ENCODE peak calls at places on chromosomes 6 and 20, in nine cellular contexts. C is substantia nigra; U is neuronal stem cell; G is GM23338; N is psoas muscle; V is tibial artery; J is CD4-positive, alpha-beta T cell; M is suprapubic skin; Y is small intestine. D is an unnamed sample.

GRCh38 chr6:14384175-14384949 is 266.8 kb downstream of the CD83 start:
- DNase-seq in V (no peak), J (no peak), Y (peak; percentile 18), U (no peak), G (no peak), M (no peak), C (no peak), N (no peak), D (no peak)

GRCh38 chr6:131948221-131948661 is 2.9 kb downstream of the CCN2 start:
- DNase-seq in U (no peak), J (no peak), G (no peak), Y (no peak), M (no peak), V (no peak), N (no peak), C (no peak), D (no peak)

GRCh38 chr6:169846286-169847056 is 95.0 kb downstream of the ERMARD start:
- DNase-seq in C (no peak), Y (no peak), G (no peak), V (peak; percentile 13), U (no peak), M (no peak), N (no peak), J (no peak), D (no peak)

GRCh38 chr6:41561386-41561785 is 15.2 kb downstream of the FOXP4 start:
- DNase-seq in G (no peak), C (no peak), M (no peak), N (no peak), J (no peak), V (no peak), U (no peak), Y (no peak), D (no peak)

GRCh38 chr20:13259921-13260320 is 38.8 kb downstream of the ISM1 start:
- DNase-seq in V (no peak), M (no peak), U (no peak), J (no peak), Y (no peak), G (no peak), C (no peak), N (no peak), D (no peak)

GRCh38 chr6:149961728-149962425 is 1.9 kb upstream of the ULBP1 start:
- DNase-seq in J (no peak), G (peak; percentile 70), N (no peak), V (no peak), U (no peak), M (peak; percentile 54), Y (no peak), C (no peak), D (no peak)

GRCh38 chr6:91081452-91082067 is 494.7 kb upstream of the MAP3K7 start:
- DNase-seq in V (no peak), J (no peak), U (peak; percentile 50), Y (peak; percentile 58), G (peak; percentile 84), C (peak; percentile 18), N (no peak), M (no peak), D (no peak)

GRCh38 chr20:57461726-57462125 is 63.2 kb downstream of the CTCFL start:
- DNase-seq in C (no peak), U (no peak), V (no peak), J (no peak), Y (no peak), M (no peak), N (no peak), G (no peak), D (no peak)

GRCh38 chr20:44780226-44780625 is 30.1 kb downstream of the RIMS4 start:
- DNase-seq in V (no peak), N (no peak), U (peak; percentile 72), J (peak; percentile 43), G (peak; percentile 83), M (no peak), C (no peak), Y (peak; percentile 20), D (no peak)

GRCh38 chr6:147046131-147046530 is 158.1 kb upstream of the STXBP5 start:
- DNase-seq in Y (no peak), M (no peak), U (no peak), G (no peak), J (no peak), C (no peak), V (no peak), N (no peak), D (no peak)

GRCh38 chr20:47035191-47035590 is 140.5 kb downstream of the EYA2 start:
- DNase-seq in Y (no peak), G (no peak), U (no peak), C (no peak), N (no peak), V (no peak), M (no peak), J (no peak), D (no peak)

GRCh38 chr6:166494757-166495486 is 91.6 kb downstream of the RAMACL start:
- DNase-seq in C (peak; percentile 73), G (no peak), U (peak; percentile 5), J (no peak), M (peak; percentile 78), N (no peak), V (no peak), Y (no peak), D (peak; percentile 26)

GRCh38 chr6:35063701-35064507 is 77.2 kb downstream of the TCP11 start:
- DNase-seq in Y (no peak), C (no peak), M (no peak), N (no peak), U (no peak), V (no peak), J (no peak), G (no peak), D (no peak)

GRCh38 chr6:49906511-49906910 is 40.2 kb upstream of the CRISP1 start:
- DNase-seq in C (no peak), M (no peak), J (no peak), Y (no peak), U (no peak), G (no peak), V (no peak), N (peak; percentile 59), D (no peak)

GRCh38 chr6:49898904-49899566 is 32.7 kb upstream of the CRISP1 start:
- DNase-seq in J (no peak), G (no peak), C (no peak), M (no peak), Y (no peak), N (no peak), V (no peak), U (no peak), D (no peak)

DNA sequence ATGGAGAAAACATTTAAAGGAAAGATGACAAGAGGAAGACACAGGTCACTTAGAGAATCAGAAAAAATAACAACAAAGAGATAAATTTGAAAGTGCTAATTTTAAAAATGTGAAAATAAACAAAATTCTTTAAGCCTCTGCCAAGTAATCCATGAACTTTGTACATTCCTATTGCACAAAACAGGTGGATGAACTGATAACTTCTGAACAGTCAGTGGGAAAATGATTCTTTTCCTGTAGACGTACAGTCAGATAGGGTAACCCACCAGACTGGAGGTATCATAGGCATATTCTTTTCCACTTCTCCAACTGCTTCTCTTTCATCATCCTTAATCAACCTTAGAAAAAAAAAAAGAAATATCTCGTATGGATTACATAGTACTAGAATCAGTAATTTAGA is 36.5 kb upstream of the CRISP1 start:
- DNase-seq in C (no peak), Y (no peak), G (no peak), N (no peak), U (no peak), M (no peak), J (no peak), V (no peak), D (no peak)
- H3K27ac ChIP-seq in C (no peak overlapping the region), Y (no peak overlapping the region), G (no peak overlapping the region), N (no peak overlapping the region), U (no peak overlapping the region), M (no peak overlapping the region), J (no peak overlapping the region), V (no peak overlapping the region), D (no peak overlapping the region)

DNA sequence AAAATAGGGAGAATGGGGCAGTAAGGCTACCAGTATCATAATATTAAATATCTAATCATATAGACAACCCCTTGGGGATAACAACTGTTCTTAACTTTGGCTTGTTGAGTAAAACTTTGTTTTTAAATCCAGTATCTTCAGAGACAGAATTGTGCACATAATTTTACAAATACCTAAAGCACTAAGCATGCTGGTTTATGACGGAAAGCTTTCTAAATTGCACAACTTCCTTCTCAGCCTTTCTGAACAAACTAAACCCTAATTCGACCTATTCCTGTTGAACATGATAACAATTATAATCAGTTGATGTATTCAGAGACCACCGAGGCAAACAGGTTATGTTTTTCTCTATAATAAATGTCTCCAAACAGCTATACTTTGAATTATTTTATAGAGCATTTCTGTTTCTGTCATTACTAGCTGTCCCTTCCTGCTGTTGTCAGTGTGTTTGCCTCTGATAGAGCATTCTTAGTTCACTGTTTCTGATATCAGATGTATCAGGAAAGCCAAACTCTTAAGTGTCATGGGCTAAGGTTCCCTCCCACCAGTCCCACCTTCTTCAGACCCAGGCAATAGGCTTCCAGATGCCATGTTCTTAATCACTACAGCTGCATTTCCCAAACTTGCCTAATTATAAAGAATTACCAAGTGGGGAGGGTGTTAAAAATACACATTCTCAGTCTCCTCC is 8.7 kb downstream of the ZHX3 start:
- DNase-seq in V (no peak), J (no peak), G (no peak), U (no peak), M (no peak), C (no peak), Y (peak; percentile 12), N (no peak), D (no peak)
- H3K27ac ChIP-seq in V (peak overlapping the region; percentile 76), J (no peak overlapping the region), G (no peak overlapping the region), U (no peak overlapping the region), M (no peak overlapping the region), C (no peak overlapping the region), Y (no peak overlapping the region), N (peak overlapping the region; percentile 10), D (peak overlapping the region; percentile 49)

GRCh38 chr6:32397252-32397920 is 9.6 kb downstream of the BTNL2 start:
- DNase-seq in J (no peak), V (no peak), Y (no peak), G (no peak), C (no peak), U (no peak), M (no peak), N (no peak), D (no peak)
- H3K27ac ChIP-seq in J (no peak overlapping the region), V (no peak overlapping the region), Y (no peak overlapping the region), G (no peak overlapping the region), C (no peak overlapping the region), U (no peak overlapping the region), M (no peak overlapping the region), N (no peak overlapping the region), D (no peak overlapping the region)

GRCh38 chr6:135280375-135281136 is 99.4 kb downstream of the MYB start:
- DNase-seq in U (no peak), C (no peak), G (no peak), Y (no peak), M (no peak), V (peak; percentile 35), N (no peak), J (no peak), D (no peak)
- H3K27ac ChIP-seq in U (no peak overlapping the region), C (no peak overlapping the region), G (no peak overlapping the region), Y (no peak overlapping the region), M (no peak overlapping the region), V (no peak overlapping the region), N (no peak overlapping the region), J (no peak overlapping the region), D (no peak overlapping the region)